ENCODE peak calls at places on chromosomes 7 and 10, in nine cellular contexts. T, C, U, X, K, A, B, O and N are unnamed samples.

GRCh38 chr7:75937958-75938786 is 23.2 kb downstream of the POR start:
- DNase-seq in T (no peak), C (no peak), U (no peak), X (peak; percentile 93), K (no peak), A (no peak), B (peak; percentile 86), O (peak; percentile 87), N (no peak)

GRCh38 chr10:125023862-125024495 is 82.1 kb downstream of the ZRANB1 start:
- DNase-seq in T (no peak), C (peak; percentile 15), U (no peak), X (no peak), K (no peak), A (no peak), B (no peak), O (no peak), N (no peak)

GRCh38 chr10:43890124-43890523 is 241.4 kb upstream of the ZNF32 start:
- DNase-seq in T (no peak), C (no peak), U (no peak), X (peak; percentile 54), K (no peak), A (no peak), B (peak; percentile 89), O (peak; percentile 40), N (no peak)

GRCh38 chr10:122114156-122114747 is 125.3 kb downstream of the TACC2 start:
- DNase-seq in T (no peak), C (no peak), U (no peak), X (peak; percentile 14), K (no peak), A (no peak), B (no peak), O (peak; percentile 26), N (no peak)

GRCh38 chr10:92699518-92700272 is 9.9 kb downstream of the HHEX start:
- DNase-seq in T (peak; percentile 50), C (no peak), U (no peak), X (peak; percentile 46), K (peak; percentile 70), A (no peak), B (no peak), O (peak; percentile 14), N (no peak)

GRCh38 chr10:9796567-9796966 is 1221.1 kb upstream of the CELF2 start:
- DNase-seq in T (no peak), C (no peak), U (no peak), X (peak; percentile 2), K (no peak), A (no peak), B (no peak), O (no peak), N (no peak)

GRCh38 chr7:7424151-7424873 is 111.4 kb downstream of the COL28A1 start:
- DNase-seq in T (peak; percentile 55), C (peak; percentile 60), U (peak; percentile 11), X (peak; percentile 77), K (peak; percentile 11), A (peak; percentile 18), B (peak; percentile 38), O (peak; percentile 64), N (peak; percentile 65)

GRCh38 chr7:92547579-92547978 is 19.0 kb downstream of the RBM48 start:
- DNase-seq in T (no peak), C (no peak), U (no peak), X (peak; percentile 6), K (no peak), A (no peak), B (no peak), O (no peak), N (no peak)

GRCh38 chr7:84251183-84251845 is 56.7 kb upstream of the SEMA3A start:
- DNase-seq in T (no peak), C (no peak), U (no peak), X (peak; percentile 54), K (no peak), A (no peak), B (peak; percentile 95), O (peak; percentile 82), N (no peak)

GRCh38 chr7:44771358-44771757 is 22.7 kb downstream of the ZMIZ2 start:
- DNase-seq in T (no peak), C (no peak), U (no peak), X (no peak), K (no peak), A (no peak), B (no peak), O (no peak), N (no peak)

GRCh38 chr7:76292206-76292573 is 10.3 kb upstream of the HSPB1 start:
- DNase-seq in T (no peak), C (no peak), U (no peak), X (no peak), K (no peak), A (no peak), B (no peak), O (peak; percentile 29), N (no peak)

GRCh38 chr10:87864497-87865059 is 1.2 kb downstream of the PTEN start:
- DNase-seq in T (no peak), C (no peak), U (no peak), X (no peak), K (no peak), A (no peak), B (no peak), O (no peak), N (peak; percentile 60)

GRCh38 chr7:91436655-91437054 is 172.4 kb downstream of the FZD1 start:
- DNase-seq in T (no peak), C (no peak), U (no peak), X (no peak), K (no peak), A (no peak), B (no peak), O (no peak), N (no peak)

GRCh38 chr10:110349826-110350225 is 45.1 kb upstream of the SMNDC1 start:
- DNase-seq in T (no peak), C (no peak), U (no peak), X (no peak), K (no peak), A (no peak), B (no peak), O (no peak), N (no peak)

GRCh38 chr10:112585052-112585451 is 138.0 kb downstream of the VTI1A start:
- DNase-seq in T (no peak), C (no peak), U (no peak), X (peak; percentile 27), K (no peak), A (no peak), B (peak; percentile 59), O (peak; percentile 34), N (no peak)

GRCh38 chr10:115879372-115879771 is 393.6 kb downstream of the GFRA1 start:
- DNase-seq in T (no peak), C (peak; percentile 13), U (no peak), X (no peak), K (no peak), A (no peak), B (no peak), O (no peak), N (no peak)

GRCh38 chr7:64876792-64877713 is 26.0 kb upstream of the ZNF273 start:
- DNase-seq in T (peak; percentile 72), C (peak; percentile 48), U (no peak), X (no peak), K (peak; percentile 77), A (peak; percentile 49), B (no peak), O (peak; percentile 20), N (no peak)

GRCh38 chr7:15476101-15476918 is 85.5 kb downstream of the AGMO start:
- DNase-seq in T (no peak), C (no peak), U (no peak), X (peak; percentile 24), K (no peak), A (no peak), B (no peak), O (no peak), N (no peak)

DNA sequence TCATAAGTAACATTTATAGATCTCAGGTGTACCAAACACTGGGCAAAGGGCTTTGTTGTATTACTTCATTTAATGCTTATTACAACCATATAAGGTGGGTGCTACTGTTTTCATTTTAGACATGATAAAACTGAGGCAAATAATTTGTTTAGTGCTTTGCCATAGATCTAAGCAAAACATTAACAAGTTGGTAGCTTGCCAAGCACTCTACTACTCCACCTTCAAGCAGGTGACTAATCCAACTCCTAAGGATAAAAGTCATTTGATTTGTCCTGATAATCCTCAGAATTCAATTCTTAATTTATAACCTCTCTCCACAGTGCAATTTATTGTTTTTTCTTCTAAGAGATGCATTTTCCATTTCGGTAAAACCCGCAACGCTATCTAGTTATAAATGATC is 646.4 kb downstream of the GRM8 start:
- DNase-seq in T (no peak), C (no peak), U (no peak), X (no peak), K (no peak), A (no peak), B (no peak), O (no peak), N (no peak)
- TF ChIP-seq CTCF in T (no peak), C (no peak), U (no peak), X (no peak), K (no peak), A (no peak), B (no peak), O (no peak), N (no peak)

DNA sequence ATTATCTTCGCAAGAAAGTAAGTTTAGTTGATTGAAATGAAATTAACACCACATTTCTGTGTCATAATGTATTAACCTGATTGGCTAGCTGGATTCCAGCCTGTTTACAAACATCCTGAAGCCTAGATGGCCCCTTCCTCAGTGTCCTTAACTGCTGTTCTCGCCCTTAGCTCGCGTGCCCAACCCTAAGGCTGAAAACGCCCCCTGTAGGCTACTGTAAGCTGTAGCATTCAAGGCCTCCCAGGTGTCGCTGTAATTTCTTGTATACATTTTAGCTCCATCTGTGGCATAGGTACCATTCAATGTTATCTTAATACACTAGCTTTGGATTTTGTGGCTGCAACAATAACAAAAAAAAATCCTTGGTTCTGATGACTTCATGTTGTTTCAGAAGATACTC is 191.6 kb downstream of the MGMT start:
- DNase-seq in T (peak; percentile 48), C (no peak), U (no peak), X (no peak), K (no peak), A (no peak), B (no peak), O (no peak), N (peak; percentile 30)
- TF ChIP-seq CTCF in T (peak; percentile 67), C (peak; percentile 44), U (peak; percentile 56), X (peak; percentile 6), K (no peak), A (no peak), B (peak; percentile 7), O (no peak), N (peak; percentile 74)

GRCh38 chr10:588246-589165 is 101.0 kb downstream of the DIP2C start:
- DNase-seq in T (no peak), C (no peak), U (no peak), X (peak; percentile 66), K (no peak), A (no peak), B (peak; percentile 39), O (peak; percentile 63), N (peak; percentile 9)
- TF ChIP-seq CTCF in T (no peak), C (no peak), U (no peak), X (peak; percentile 49), K (no peak), A (no peak), B (peak; percentile 19), O (peak; percentile 65), N (no peak)

GRCh38 chr7:78299088-78299487 is 500.5 kb downstream of the PHTF2 start:
- DNase-seq in T (no peak), C (no peak), U (no peak), X (no peak), K (no peak), A (no peak), B (no peak), O (no peak), N (no peak)
- TF ChIP-seq CTCF in T (no peak), C (no peak), U (no peak), X (no peak), K (no peak), A (no peak), B (no peak), O (no peak), N (no peak)

GRCh38 chr7:14123923-14124322 is 134.5 kb upstream of the ETV1 start:
- DNase-seq in T (no peak), C (no peak), U (no peak), X (no peak), K (no peak), A (no peak), B (no peak), O (no peak), N (no peak)
- TF ChIP-seq CTCF in T (no peak), C (no peak), U (no peak), X (no peak), K (no peak), A (no peak), B (no peak), O (no peak), N (no peak)